ENCODE peak calls at places on chromosomes 3 and 15, in four cellular contexts. V is GM23338, P is HCT116, N is HepG2. X is an unnamed sample.

GRCh38 chr15:80679805-80680175 is 15.3 kb upstream of the ABHD17C start:
- DNase-seq in V (no peak), P (no peak), N (no peak), X (no peak)

GRCh38 chr3:12833226-12834161 is 7.9 kb downstream of the RPL32 start:
- DNase-seq in V (peak), P (no peak), N (no peak), X (no peak)

GRCh38 chr3:127675651-127676391 is 3.1 kb downstream of the ABTB1 start:
- DNase-seq in V (no peak), P (no peak), N (no peak), X (no peak)

GRCh38 chr3:16658004-16658932 is 53.0 kb upstream of the DAZL start:
- DNase-seq in V (peak), P (no peak), N (no peak), X (no peak)

GRCh38 chr3:120622870-120623718 is 27.0 kb downstream of the NDUFB4 start:
- DNase-seq in V (peak), P (peak), N (peak), X (no peak)

GRCh38 chr3:132134611-132135010 is 99.8 kb upstream of the CPNE4 start:
- DNase-seq in V (no peak), P (no peak), N (no peak), X (peak)

GRCh38 chr3:185070491-185071335 is 82.1 kb downstream of the C3orf70 start:
- DNase-seq in V (peak), P (peak), N (peak), X (no peak)

GRCh38 chr3:167691366-167691765 is 37.6 kb upstream of the WDR49 start:
- DNase-seq in V (no peak), P (no peak), N (no peak), X (peak)

GRCh38 chr15:70633394-70633793 is 130.0 kb downstream of the UACA start:
- DNase-seq in V (peak), P (no peak), N (no peak), X (no peak)

GRCh38 chr3:132448211-132448961 is 31.1 kb downstream of the DNAJC13 start:
- DNase-seq in V (no peak), P (no peak), N (no peak), X (no peak)

GRCh38 chr3:158791259-158791920 is 10.5 kb upstream of the MFSD1 start:
- DNase-seq in V (peak), P (peak), N (peak), X (peak)

GRCh38 chr3:102129774-102130608 is 280.7 kb downstream of the NFKBIZ start:
- DNase-seq in V (no peak), P (peak), N (no peak), X (no peak)

GRCh38 chr3:141379250-141379872 is 11.1 kb downstream of the ZBTB38 start:
- DNase-seq in V (no peak), P (no peak), N (no peak), X (no peak)

GRCh38 chr3:177438596-177439220 is 241.4 kb upstream of the TBL1XR1 start:
- DNase-seq in V (no peak), P (no peak), N (no peak), X (no peak)

GRCh38 chr15:86611392-86612040 is 531.8 kb downstream of the AGBL1 start:
- DNase-seq in V (peak), P (no peak), N (no peak), X (no peak)

GRCh38 chr3:54206874-54207273 is 84.5 kb downstream of the CACNA2D3 start:
- DNase-seq in V (peak), P (no peak), N (no peak), X (no peak)

GRCh38 chr3:23710555-23710954 is 95.2 kb upstream of the UBE2E1 start:
- DNase-seq in V (peak), P (no peak), N (no peak), X (no peak)

GRCh38 chr15:83578706-83579105 is 75.2 kb upstream of the ADAMTSL3 start:
- DNase-seq in V (no peak), P (no peak), N (no peak), X (no peak)

GRCh38 chr15:74176262-74177208 is 3.0 kb downstream of the ISLR start:
- DNase-seq in V (peak), P (no peak), N (no peak), X (no peak)
- H3K4me3 ChIP-seq in V (no peak), P (no peak), N (no peak), X (no peak)

GRCh38 chr3:146390006-146390772 is 79.2 kb downstream of the PLSCR2 start:
- DNase-seq in V (no peak), P (no peak), N (no peak), X (no peak)
- TF ChIP-seq EZH2 in V (no peak), P (no peak), N (no peak), X (no peak)

DNA sequence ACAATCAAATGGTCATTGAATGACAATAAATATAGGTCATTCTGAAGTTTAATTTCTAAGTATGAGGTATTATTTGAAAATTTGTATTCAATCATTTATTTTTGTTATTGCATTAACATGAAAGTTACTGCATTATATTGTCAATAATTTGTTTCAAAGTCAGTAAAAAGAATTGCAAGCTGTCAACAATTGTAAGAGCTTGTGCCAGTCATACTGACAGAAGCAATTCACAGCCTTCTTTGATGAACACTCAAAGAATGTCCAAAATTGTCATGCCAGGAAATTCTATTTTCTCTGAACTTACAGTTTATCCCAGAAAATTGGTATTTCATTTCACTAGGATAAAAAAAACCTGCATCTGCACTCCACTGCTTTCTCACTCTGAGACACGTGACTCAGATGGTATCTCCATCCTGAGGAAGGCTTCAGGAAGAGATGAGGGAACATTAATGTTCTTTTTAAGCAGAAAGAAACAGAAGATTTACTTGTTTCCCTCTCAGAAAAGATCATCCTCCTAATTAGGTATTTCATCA is 332.6 kb upstream of the CCDC54 start:
- DNase-seq in V (no peak), P (no peak), N (no peak), X (no peak)
- TF ChIP-seq POLR2AphosphoS5 in V (no peak), P (no peak), N (no peak), X (no peak)

GRCh38 chr3:5141760-5142159 is 19.7 kb downstream of the ARL8B start:
- DNase-seq in V (no peak), P (no peak), N (no peak), X (no peak)

GRCh38 chr3:5143459-5143858 is 21.4 kb downstream of the ARL8B start:
- DNase-seq in V (no peak), P (no peak), N (no peak), X (no peak)

GRCh38 chr3:5136619-5137429 is 14.7 kb downstream of the ARL8B start:
- DNase-seq in V (peak), P (no peak), N (peak), X (no peak)

GRCh38 chr3:5138214-5138981 is 16.3 kb downstream of the ARL8B start:
- DNase-seq in V (no peak), P (no peak), N (peak), X (no peak)

DNA sequence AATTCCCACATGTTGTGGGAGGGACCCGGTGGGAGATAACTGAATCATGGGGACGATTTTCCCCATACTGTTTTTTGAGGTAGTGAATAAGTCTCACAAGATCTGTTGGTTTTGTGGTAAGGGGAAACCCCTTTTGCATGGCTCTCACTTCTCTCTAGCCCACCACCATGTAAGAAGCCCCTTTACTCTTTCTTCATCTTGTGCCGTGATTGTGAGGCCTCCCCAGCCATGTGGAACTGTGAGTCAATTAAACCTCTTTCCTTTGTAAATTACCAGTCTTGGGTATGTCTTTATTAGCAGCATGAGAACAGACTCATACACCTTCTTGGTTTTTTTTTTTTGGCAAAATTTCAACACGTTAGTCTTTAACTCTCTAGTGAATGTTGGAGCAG is 18.1 kb downstream of the ARL8B start:
- DNase-seq in V (no peak), P (no peak), N (no peak), X (no peak)
- H3K4me3 ChIP-seq in V (no peak), P (no peak), N (no peak), X (no peak)

X was measured in SK-N-MC.